ENCODE peak calls at places on chromosomes 3 and 15, in four cellular contexts. T is PC-3, Z is GM12878, V is NT2/D1. H is an unnamed sample.
A peak's percentile ranks its signal among the peaks of the same experiment; 100 is the strongest.

GRCh38 chr3:110583373-110583935 is 488.2 kb upstream of the NECTIN3 start:
- DNase-seq in Z (no peak), T (peak; percentile 72), V (no peak), H (no peak)

GRCh38 chr15:56460046-56460445 is 4.9 kb downstream of the MNS1 start:
- DNase-seq in Z (no peak), T (no peak), V (no peak), H (peak; percentile 56)

GRCh38 chr3:53804697-53805462 is 41.3 kb downstream of the CHDH start:
- DNase-seq in Z (no peak), T (peak; percentile 45), V (peak; percentile 70), H (peak; percentile 81)

GRCh38 chr3:124498891-124499290 is 231.4 kb upstream of the UMPS start:
- DNase-seq in V (no peak), Z (no peak), T (no peak), H (no peak)

GRCh38 chr15:22880981-22881738 is 42.7 kb downstream of the NIPA2 start:
- DNase-seq in T (no peak), Z (no peak), V (no peak), H (no peak)

GRCh38 chr3:25532763-25533162 is 104.7 kb downstream of the RARB start:
- DNase-seq in V (no peak), T (peak; percentile 72), Z (no peak), H (no peak)

GRCh38 chr3:23405081-23405480 is 202.0 kb downstream of the UBE2E2 start:
- DNase-seq in Z (no peak), V (no peak), T (no peak), H (no peak)

GRCh38 chr3:112128843-112129727 is 4.0 kb downstream of the GCSAM start:
- DNase-seq in Z (no peak), T (peak; percentile 36), V (no peak), H (peak; percentile 88)

GRCh38 chr15:40762919-40763800 is 708 bp upstream of the GCHFR start:
- DNase-seq in Z (no peak), T (peak; percentile 75), V (no peak), H (peak; percentile 64)

GRCh38 chr3:149971403-149972075 is 844 bp upstream of the PFN2 start:
- DNase-seq in Z (no peak), V (peak; percentile 52), T (peak; percentile 67), H (peak; percentile 90)

GRCh38 chr3:39383190-39383912 is at the start of gene SLC25A38:
- DNase-seq in T (peak; percentile 84), V (peak; percentile 81), Z (no peak), H (peak; percentile 95)

GRCh38 chr3:136547293-136547692 is 204.9 kb downstream of the STAG1 start:
- DNase-seq in V (no peak), Z (peak; percentile 9), T (peak; percentile 16), H (no peak)

GRCh38 chr3:124812291-124813265 is 74.6 kb downstream of the ITGB5 start:
- DNase-seq in V (no peak), Z (no peak), T (peak; percentile 90), H (peak; percentile 96)

GRCh38 chr15:87263844-87264243 is 992.7 kb downstream of the NTRK3 start:
- DNase-seq in Z (no peak), V (no peak), T (no peak), H (no peak)

DNA sequence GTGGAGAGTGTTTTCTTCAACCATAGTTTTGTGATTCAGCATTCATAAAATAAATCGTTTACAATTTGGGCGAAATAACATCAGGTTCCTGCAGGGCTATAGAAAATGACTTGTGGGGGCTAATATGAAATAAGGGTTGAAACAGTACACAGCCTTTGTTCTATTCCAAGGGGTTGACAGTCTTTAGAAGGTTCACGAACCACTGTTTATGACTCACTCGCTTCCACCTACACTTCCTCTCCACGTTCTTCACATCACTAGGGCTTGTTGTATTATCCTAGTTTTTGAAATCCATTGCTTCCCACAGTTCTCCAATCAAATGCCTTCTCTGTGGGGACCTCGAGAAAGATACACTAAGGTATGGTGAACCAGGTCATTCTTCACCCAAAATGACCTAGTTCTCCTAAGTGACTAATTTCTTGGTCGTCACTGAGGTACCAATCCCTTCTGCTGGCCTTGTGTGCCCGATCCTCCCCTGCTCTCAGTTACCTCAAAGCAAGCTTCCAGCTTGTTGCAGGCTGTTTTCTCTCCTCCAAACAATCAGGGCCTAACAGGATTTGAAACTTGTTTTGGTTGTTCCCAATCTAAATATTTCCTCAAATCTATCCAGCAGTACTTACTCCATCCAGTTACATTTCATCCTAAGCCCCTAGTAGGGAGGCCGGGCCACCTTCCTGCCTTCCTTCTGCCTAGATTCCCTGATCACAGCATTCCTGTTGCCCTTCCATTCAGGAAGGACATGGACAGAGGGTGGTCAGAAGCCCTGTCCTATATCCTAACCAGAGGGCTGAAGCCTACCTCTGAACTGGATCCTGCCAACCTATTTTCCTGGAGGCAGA is 23.1 kb upstream of the TBL1XR1 start:
- DNase-seq in Z (no peak), T (no peak), V (no peak), H (no peak)
- H3K9ac ChIP-seq in Z (no peak overlapping the region), T (no peak overlapping the region), V (no peak overlapping the region), H (no peak overlapping the region)

DNA sequence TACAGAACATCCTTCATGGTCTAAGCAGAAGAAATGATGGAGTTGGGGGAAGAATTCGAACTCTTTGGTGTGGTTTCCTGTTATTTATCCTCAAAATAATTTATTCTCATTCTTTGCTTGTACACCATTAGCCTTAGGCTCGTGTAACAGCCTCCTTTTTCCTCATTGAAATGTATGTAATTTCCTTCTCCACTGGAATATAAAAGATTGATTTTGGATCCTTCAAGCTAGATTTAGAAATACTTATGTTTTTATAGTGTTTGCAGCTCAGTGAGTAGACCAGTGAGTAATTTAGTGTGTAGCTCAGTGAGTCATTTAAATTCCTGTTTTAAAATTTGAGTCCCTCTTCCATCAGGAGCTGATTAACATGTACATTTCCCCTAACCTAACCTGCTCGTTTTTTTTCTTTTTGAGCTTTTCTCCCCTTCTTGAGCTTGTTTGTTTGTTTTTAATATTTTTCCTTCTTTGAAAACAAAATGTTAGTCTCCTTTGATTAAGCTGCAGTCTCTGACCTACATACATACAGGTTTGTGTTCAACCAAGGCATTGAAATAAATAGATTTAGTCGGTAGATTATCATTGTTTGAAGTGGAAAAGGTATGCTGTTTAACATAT is 5.6 kb downstream of the USP3 start:
- DNase-seq in T (peak; percentile 75), V (no peak), Z (no peak), H (peak; percentile 77)
- H3K9ac ChIP-seq in T (peak overlapping the region; percentile 38), V (no peak overlapping the region), Z (no peak overlapping the region), H (peak overlapping the region; percentile 24)

GRCh38 chr3:158470944-158471638 is 99.9 kb upstream of the MLF1 start:
- DNase-seq in Z (no peak), T (peak; percentile 6), V (no peak), H (peak; percentile 37)
- H3K9ac ChIP-seq in Z (no peak overlapping the region), T (no peak overlapping the region), V (no peak overlapping the region), H (no peak overlapping the region)

DNA sequence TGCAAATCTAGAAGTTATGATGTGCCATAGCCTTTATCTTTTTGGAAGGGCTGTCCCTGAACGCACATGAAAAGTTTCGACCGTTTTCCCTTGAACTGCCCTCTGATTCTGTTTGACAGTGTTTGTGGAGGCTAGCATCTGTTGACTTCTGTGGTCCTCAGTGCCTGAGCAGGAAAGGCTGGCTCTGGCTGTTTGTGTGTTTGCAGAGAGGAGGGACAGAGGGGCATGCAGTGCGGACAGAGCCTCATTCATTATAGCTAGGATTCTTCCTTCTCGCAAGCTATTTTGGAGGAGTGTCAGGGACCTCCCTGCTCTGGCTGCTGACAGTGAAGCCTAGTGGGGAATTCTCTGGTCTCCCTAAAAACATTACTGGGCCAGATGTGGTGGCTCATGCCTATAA is 64.5 kb downstream of the CDAN1 start:
- DNase-seq in T (no peak), Z (no peak), V (no peak), H (no peak)
- H3K9ac ChIP-seq in T (no peak overlapping the region), Z (no peak overlapping the region), V (no peak overlapping the region), H (no peak overlapping the region)

GRCh38 chr3:171672538-171672937 is 137.7 kb downstream of the PLD1 start:
- DNase-seq in Z (no peak), T (no peak), V (no peak), H (no peak)
- H3K9ac ChIP-seq in Z (no peak overlapping the region), T (no peak overlapping the region), V (no peak overlapping the region), H (no peak overlapping the region)

GRCh38 chr3:120678984-120679383 is 3.1 kb downstream of the HGD start:
- DNase-seq in Z (no peak), T (no peak), V (no peak), H (no peak)

GRCh38 chr3:120680193-120680894 is 1.7 kb downstream of the HGD start:
- DNase-seq in V (no peak), T (no peak), Z (no peak), H (no peak)

GRCh38 chr3:120681018-120681417 is 1.0 kb downstream of the HGD start:
- DNase-seq in Z (no peak), T (no peak), V (no peak), H (no peak)

GRCh38 chr3:120681506-120682038 is 467 bp downstream of the HGD start:
- DNase-seq in Z (no peak), T (no peak), V (no peak), H (no peak)

GRCh38 chr3:120678331-120678845 is 3.7 kb downstream of the HGD start:
- DNase-seq in V (peak; percentile 22), Z (peak; percentile 35), T (peak; percentile 58), H (peak; percentile 90)
- H3K9ac ChIP-seq in V (no peak overlapping the region), Z (peak overlapping the region; percentile 38), T (peak overlapping the region; percentile 2), H (peak overlapping the region; percentile 68)